ENCODE peak calls at places on chromosomes 13 and 19, in ten cellular contexts. W, G, Y, E, H, O, P, F, S and M are unnamed samples.

GRCh38 chr19:38729653-38730469 is 14.4 kb downstream of the CAPN12 start:
- DNase-seq in W (peak), G (peak), Y (peak), E (peak), H (peak), O (peak), P (peak), F (peak), S (peak), M (peak)

GRCh38 chr13:25920277-25920676 is 131.5 kb downstream of the SHISA2 start:
- DNase-seq in W (no peak), G (no peak), Y (no peak), E (no peak), H (no peak), O (no peak), P (no peak), F (no peak), S (no peak), M (no peak)

GRCh38 chr19:1756264-1756663 is 3.0 kb downstream of the ONECUT3 start:
- DNase-seq in W (no peak), G (no peak), Y (no peak), E (no peak), H (no peak), O (no peak), P (no peak), F (no peak), S (no peak), M (no peak)

GRCh38 chr13:41588899-41589298 is 131.5 kb downstream of the RGCC start:
- DNase-seq in W (peak), G (peak), Y (no peak), E (peak), H (no peak), O (no peak), P (no peak), F (peak), S (peak), M (peak)

GRCh38 chr19:28039677-28040381 is 1173.1 kb downstream of the UQCRFS1 start:
- DNase-seq in W (peak), G (no peak), Y (no peak), E (no peak), H (no peak), O (no peak), P (no peak), F (no peak), S (no peak), M (no peak)

GRCh38 chr13:41700790-41701310 is 243.5 kb downstream of the RGCC start:
- DNase-seq in W (no peak), G (peak), Y (no peak), E (peak), H (no peak), O (no peak), P (no peak), F (peak), S (no peak), M (peak)

GRCh38 chr13:113763961-113764792 is 5.2 kb downstream of the TMEM255B start:
- DNase-seq in W (no peak), G (no peak), Y (peak), E (no peak), H (peak), O (no peak), P (no peak), F (no peak), S (no peak), M (no peak)

GRCh38 chr19:19101540-19101939 is 36.7 kb downstream of the TMEM161A start:
- DNase-seq in W (no peak), G (no peak), Y (no peak), E (no peak), H (no peak), O (no peak), P (no peak), F (no peak), S (no peak), M (no peak)

GRCh38 chr19:2045501-2046045 is 5.5 kb downstream of the MKNK2 start:
- DNase-seq in W (no peak), G (no peak), Y (no peak), E (no peak), H (peak), O (no peak), P (no peak), F (no peak), S (no peak), M (no peak)

GRCh38 chr19:32814624-32815023 is 54.9 kb downstream of the SLC7A9 start:
- DNase-seq in W (no peak), G (no peak), Y (no peak), E (no peak), H (no peak), O (no peak), P (no peak), F (no peak), S (no peak), M (no peak)

GRCh38 chr13:22214184-22214583 is 543.3 kb downstream of the FGF9 start:
- DNase-seq in W (no peak), G (no peak), Y (no peak), E (no peak), H (no peak), O (no peak), P (no peak), F (no peak), S (no peak), M (no peak)

GRCh38 chr13:52348983-52349780 is 56.8 kb downstream of the THSD1 start:
- DNase-seq in W (peak), G (peak), Y (no peak), E (peak), H (no peak), O (no peak), P (no peak), F (peak), S (peak), M (peak)

GRCh38 chr13:79281335-79281734 is 124.7 kb downstream of the RBM26 start:
- DNase-seq in W (no peak), G (no peak), Y (no peak), E (no peak), H (no peak), O (no peak), P (no peak), F (no peak), S (no peak), M (no peak)

GRCh38 chr19:4909897-4910593 is 744 bp downstream of the UHRF1 start:
- DNase-seq in W (peak), G (peak), Y (peak), E (peak), H (peak), O (peak), P (peak), F (peak), S (peak), M (peak)

GRCh38 chr19:23699521-23699860 is 12.5 kb upstream of the ZNF675 start:
- DNase-seq in W (no peak), G (peak), Y (no peak), E (no peak), H (no peak), O (no peak), P (no peak), F (no peak), S (no peak), M (no peak)

GRCh38 chr13:44837250-44837649 is 152.0 kb downstream of the NUFIP1 start:
- DNase-seq in W (no peak), G (peak), Y (no peak), E (peak), H (no peak), O (no peak), P (no peak), F (peak), S (no peak), M (no peak)

GRCh38 chr13:52850396-52851152 is 2.1 kb upstream of the PCDH8 start:
- DNase-seq in W (peak), G (peak), Y (peak), E (peak), H (peak), O (peak), P (peak), F (peak), S (peak), M (peak)

GRCh38 chr19:17079710-17080440 is 4.3 kb downstream of the MYO9B start:
- DNase-seq in W (peak), G (peak), Y (no peak), E (peak), H (peak), O (no peak), P (peak), F (peak), S (peak), M (peak)

GRCh38 chr19:55206664-55207500 is 2.4 kb downstream of the PTPRH start:
- DNase-seq in W (peak), G (peak), Y (peak), E (peak), H (peak), O (peak), P (peak), F (peak), S (peak), M (peak)

GRCh38 chr19:37362733-37363132 is 8.2 kb upstream of the ZNF527 start:
- DNase-seq in W (peak), G (peak), Y (peak), E (no peak), H (no peak), O (no peak), P (no peak), F (no peak), S (no peak), M (no peak)

GRCh38 chr13:45055198-45055901 is 65.0 kb upstream of the GTF2F2 start:
- DNase-seq in W (peak), G (peak), Y (no peak), E (peak), H (no peak), O (no peak), P (no peak), F (peak), S (peak), M (peak)

GRCh38 chr19:2315818-2316353 is 7.9 kb upstream of the LINGO3 start:
- DNase-seq in W (peak), G (peak), Y (peak), E (peak), H (peak), O (peak), P (peak), F (peak), S (peak), M (peak)

GRCh38 chr13:44447783-44448182 is 74.2 kb downstream of the SERP2 start:
- DNase-seq in W (no peak), G (no peak), Y (no peak), E (no peak), H (no peak), O (no peak), P (no peak), F (no peak), S (no peak), M (no peak)

GRCh38 chr19:33686246-33686645 is 64.5 kb downstream of the CHST8 start:
- DNase-seq in W (no peak), G (no peak), Y (no peak), E (no peak), H (no peak), O (no peak), P (no peak), F (no peak), S (no peak), M (no peak)

GRCh38 chr19:6276447-6276846 is 3.3 kb downstream of the MLLT1 start:
- DNase-seq in W (no peak), G (peak), Y (no peak), E (peak), H (peak), O (no peak), P (peak), F (peak), S (no peak), M (no peak)

GRCh38 chr19:33399745-33400681 is 26.5 kb downstream of the CEBPG start:
- DNase-seq in W (no peak), G (no peak), Y (no peak), E (no peak), H (peak), O (no peak), P (no peak), F (no peak), S (no peak), M (no peak)

GRCh38 chr13:97108535-97108910 is 113.6 kb upstream of the MBNL2 start:
- DNase-seq in W (no peak), G (no peak), Y (no peak), E (no peak), H (no peak), O (no peak), P (no peak), F (peak), S (no peak), M (no peak)